ENCODE peak calls at places on chromosomes 3 and 15, in eight cellular contexts. R is NB4, O is A549, T is IMR-90, B is tibial nerve, I is gastrocnemius medialis, Q is breast epithelium, Z is heart left ventricle. N is an unnamed sample.

GRCh38 chr15:65400760-65401606 is 21.8 kb downstream of the IGDCC4 start:
- DNase-seq in B (peak), T (peak), Z (peak), O (peak), Q (no peak), R (peak), I (peak), N (peak)

GRCh38 chr15:63560741-63561448 is 36.3 kb upstream of the FBXL22 start:
- DNase-seq in Z (no peak), Q (no peak), O (no peak), B (no peak), T (peak), I (no peak), R (no peak), N (no peak)

GRCh38 chr3:126983653-126984390 is 907 bp downstream of the PLXNA1 start:
- DNase-seq in B (no peak), Q (no peak), Z (no peak), R (peak), T (no peak), O (no peak), I (no peak), N (peak)

GRCh38 chr15:83283813-83284562 is 476 bp downstream of the BNC1 start:
- DNase-seq in R (no peak), Z (peak), T (no peak), O (no peak), Q (no peak), B (no peak), I (no peak), N (peak)

GRCh38 chr3:45026038-45026437 is at the start of gene CLEC3B:
- DNase-seq in Q (peak), B (no peak), R (no peak), T (peak), I (peak), Z (peak), O (no peak), N (peak)

GRCh38 chr3:8490079-8490552 is 11.5 kb upstream of the LMCD1 start:
- DNase-seq in Z (no peak), T (peak), B (no peak), R (no peak), O (peak), Q (no peak), I (peak), N (no peak)

GRCh38 chr3:86814918-86815655 is 175.9 kb downstream of the VGLL3 start:
- DNase-seq in T (peak), I (no peak), O (no peak), Z (no peak), Q (no peak), R (no peak), B (no peak), N (no peak)

GRCh38 chr3:104438761-104439160 is 927.9 kb upstream of the ALCAM start:
- DNase-seq in O (no peak), T (no peak), Z (no peak), Q (no peak), B (no peak), R (no peak), I (no peak), N (no peak)

GRCh38 chr3:104909188-104909587 is 457.5 kb upstream of the ALCAM start:
- DNase-seq in Z (no peak), O (no peak), T (peak), Q (no peak), B (no peak), I (no peak), R (no peak), N (no peak)

GRCh38 chr3:119810018-119810435 is 28.1 kb downstream of the NR1I2 start:
- DNase-seq in I (no peak), O (no peak), B (no peak), Z (peak), R (no peak), T (peak), Q (peak), N (peak)

GRCh38 chr3:53817809-53818208 is 28.4 kb downstream of the CHDH start:
- DNase-seq in Q (no peak), B (no peak), O (no peak), I (no peak), R (no peak), Z (no peak), T (no peak), N (no peak)

GRCh38 chr3:11641683-11642407 is 1.9 kb downstream of the VGLL4 start:
- DNase-seq in I (peak), O (peak), R (peak), B (no peak), T (peak), Q (no peak), Z (no peak), N (no peak)

GRCh38 chr15:101031203-101031602 is 112.0 kb downstream of the LRRK1 start:
- DNase-seq in B (no peak), T (peak), Q (no peak), R (no peak), O (no peak), Z (peak), I (no peak), N (no peak)

GRCh38 chr3:45773714-45774449 is 22.5 kb downstream of the SLC6A20 start:
- DNase-seq in Q (no peak), O (no peak), B (no peak), Z (no peak), T (no peak), I (no peak), R (no peak), N (no peak)

GRCh38 chr3:132641837-132642538 is 17.6 kb downstream of the ACAD11 start:
- DNase-seq in R (peak), T (peak), B (no peak), I (no peak), Q (no peak), O (peak), Z (no peak), N (no peak)

GRCh38 chr15:78205856-78206255 is 28.5 kb downstream of the ACSBG1 start:
- DNase-seq in T (no peak), R (no peak), B (no peak), Z (no peak), O (no peak), Q (peak), I (no peak), N (no peak)

GRCh38 chr3:52446631-52447511 is 2.0 kb upstream of the SEMA3G start:
- DNase-seq in O (no peak), I (peak), T (peak), Q (no peak), Z (peak), R (peak), B (peak), N (no peak)

GRCh38 chr3:134423153-134423552 is 48.9 kb upstream of the AMOTL2 start:
- DNase-seq in B (no peak), R (no peak), O (no peak), I (no peak), T (peak), Z (no peak), Q (no peak), N (no peak)

GRCh38 chr3:69212411-69213160 is 90.2 kb upstream of the LMOD3 start:
- DNase-seq in I (no peak), B (no peak), Z (no peak), O (peak), T (peak), R (peak), Q (no peak), N (no peak)

GRCh38 chr3:171491412-171491811 is 31.2 kb upstream of the TNIK start:
- DNase-seq in O (no peak), B (no peak), R (no peak), Z (no peak), Q (no peak), T (peak), I (no peak), N (no peak)

GRCh38 chr15:81265256-81265943 is 58.5 kb downstream of the STARD5 start:
- DNase-seq in O (no peak), I (no peak), R (no peak), B (no peak), Q (no peak), T (no peak), Z (no peak), N (no peak)

DNA sequence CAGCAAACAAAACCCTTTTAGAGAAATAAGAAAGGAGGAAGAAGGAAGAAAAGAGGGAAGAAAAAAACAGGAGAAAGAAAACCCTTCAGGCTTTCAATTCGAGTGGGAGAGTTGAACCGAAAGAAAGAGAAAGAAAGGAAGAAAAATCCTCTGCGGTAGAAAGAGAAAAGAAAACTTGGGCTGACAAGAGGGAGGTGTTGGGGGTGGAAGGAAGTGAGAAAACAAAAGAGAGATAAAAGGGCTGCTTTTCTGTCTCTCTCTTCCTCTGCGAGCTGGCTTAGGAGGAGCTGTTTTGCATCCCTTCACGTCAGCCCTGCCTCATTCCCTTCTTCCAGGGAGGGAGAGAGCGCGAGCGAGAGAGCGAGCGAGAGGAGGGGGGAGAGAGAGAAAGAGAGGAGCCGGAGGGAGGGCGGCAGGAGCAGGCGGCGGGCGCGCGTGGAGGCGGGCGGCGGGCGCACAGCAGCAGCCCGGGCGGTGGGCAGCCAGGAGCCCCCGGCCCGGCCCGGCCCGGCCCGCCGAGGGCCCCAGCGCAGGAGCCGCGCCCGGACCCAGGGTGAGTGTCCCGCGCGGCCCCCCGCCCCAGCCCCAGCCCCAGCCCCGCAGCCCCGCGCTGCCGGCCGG is at the start of gene ZNF710:
- DNase-seq in Q (peak), I (peak), T (peak), Z (peak), R (peak), B (peak), O (peak), N (no peak)
- TF ChIP-seq POLR2A in Q (no peak), I (peak), T (no peak), Z (no peak), R (peak), B (no peak), O (peak), N (no peak)

DNA sequence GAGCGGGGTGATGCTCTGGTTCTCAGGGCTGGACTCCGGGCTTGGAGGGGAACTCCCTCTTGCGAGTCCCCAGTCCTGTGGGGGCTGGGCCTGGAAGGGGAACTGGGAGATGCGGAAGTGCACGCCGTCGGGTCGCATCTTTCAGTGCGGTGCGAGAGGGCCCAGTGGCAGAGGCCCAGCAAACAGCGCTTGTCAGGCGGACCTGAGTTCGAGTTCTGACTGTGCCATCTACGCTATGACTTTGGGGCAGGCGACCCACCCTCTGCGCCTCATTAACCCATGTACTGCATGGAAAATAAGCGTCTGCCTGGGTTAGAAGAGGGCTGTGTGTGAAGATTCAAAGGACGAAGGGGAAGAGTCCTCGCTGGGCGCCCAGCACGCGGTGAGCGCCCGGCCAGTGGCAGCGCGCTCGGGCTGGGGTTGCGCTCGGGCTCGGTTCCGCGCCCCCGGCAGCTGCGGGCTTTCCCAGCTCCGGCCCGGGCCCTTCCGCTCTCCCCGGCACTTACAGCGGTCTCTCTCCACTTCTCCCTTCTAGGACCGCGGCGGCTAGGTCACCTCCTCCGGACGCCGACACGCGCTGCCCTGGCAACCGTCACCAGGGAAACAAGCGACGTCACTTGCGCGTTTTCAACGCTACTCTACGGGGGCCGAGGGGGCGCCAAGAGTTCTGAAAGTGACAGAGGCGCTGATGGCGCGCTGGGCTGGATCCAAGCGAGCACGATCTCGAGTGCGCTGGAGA is at the start of gene CCDC13:
- DNase-seq in T (peak), I (peak), B (peak), Q (peak), Z (peak), R (peak), O (peak), N (peak)
- TF ChIP-seq POLR2A in T (no peak), I (peak), B (no peak), Q (no peak), Z (no peak), R (peak), O (no peak), N (no peak)

GRCh38 chr15:31227235-31227634 is 99.4 kb upstream of the KLF13 start:
- DNase-seq in I (no peak), R (no peak), T (no peak), B (no peak), O (no peak), Z (no peak), Q (no peak), N (no peak)

GRCh38 chr15:31227954-31228542 is 98.6 kb upstream of the KLF13 start:
- DNase-seq in Q (no peak), R (peak), I (no peak), T (no peak), Z (no peak), O (no peak), B (no peak), N (no peak)

GRCh38 chr15:31230630-31231485 is 95.8 kb upstream of the KLF13 start:
- DNase-seq in Z (no peak), O (no peak), T (no peak), B (no peak), I (no peak), R (no peak), Q (no peak), N (no peak)

GRCh38 chr15:31226011-31226410 is 100.6 kb upstream of the KLF13 start:
- DNase-seq in T (no peak), Z (no peak), O (no peak), B (no peak), I (no peak), R (no peak), Q (no peak), N (no peak)

DNA sequence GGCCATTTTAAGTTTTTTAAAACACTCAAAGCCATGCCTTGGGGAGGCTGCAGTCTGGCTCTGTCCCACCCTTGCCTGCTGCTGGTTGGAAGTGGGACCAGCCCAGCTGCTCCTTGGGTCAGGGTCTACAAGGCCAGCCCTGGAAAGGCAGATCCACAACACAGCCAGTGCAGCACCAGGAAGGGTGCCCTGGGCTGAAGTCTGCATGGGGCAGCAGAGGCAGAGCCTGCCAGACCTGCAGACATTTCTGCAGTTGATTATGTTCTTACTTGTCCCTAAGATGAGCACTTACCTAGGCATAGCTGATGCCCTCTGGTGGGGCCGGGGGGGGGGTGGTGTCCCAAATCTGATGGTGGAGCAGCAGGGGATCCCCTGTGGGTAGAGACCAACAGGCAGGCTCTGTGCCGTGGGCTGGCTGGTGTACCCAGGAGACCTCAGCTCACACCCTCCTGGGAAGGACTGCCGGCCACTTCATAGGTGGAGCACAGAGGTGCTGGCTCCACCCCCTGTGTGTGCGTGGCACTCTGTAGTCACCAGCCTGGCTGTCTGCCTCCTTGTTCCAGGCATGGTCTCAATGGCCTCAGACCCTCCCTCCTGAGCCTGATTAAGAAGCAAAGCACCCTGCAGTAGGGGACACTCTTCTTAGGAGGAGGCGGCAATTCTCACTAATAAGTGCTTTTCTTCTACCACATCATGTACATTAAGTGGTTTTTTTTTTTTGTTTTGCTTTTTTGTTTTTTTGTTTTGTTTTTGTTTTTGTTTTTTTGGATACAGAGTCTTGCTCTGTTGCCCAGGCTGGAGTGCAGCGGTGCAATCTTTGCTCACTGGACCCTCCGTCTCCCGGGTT is 97.4 kb upstream of the KLF13 start:
- DNase-seq in O (peak), T (no peak), B (no peak), Q (no peak), R (peak), I (no peak), Z (peak), N (no peak)
- TF ChIP-seq POLR2A in O (no peak), T (no peak), B (no peak), Q (no peak), R (no peak), I (no peak), Z (no peak), N (peak)

GRCh38 chr3:168095611-168096209 is at the start of gene GOLIM4:
- DNase-seq in T (peak), B (peak), O (peak), Q (peak), R (peak), Z (peak), I (peak), N (peak)
- TF ChIP-seq POLR2A in T (peak), B (peak), O (peak), Q (peak), R (no peak), Z (peak), I (peak), N (peak)

DNA sequence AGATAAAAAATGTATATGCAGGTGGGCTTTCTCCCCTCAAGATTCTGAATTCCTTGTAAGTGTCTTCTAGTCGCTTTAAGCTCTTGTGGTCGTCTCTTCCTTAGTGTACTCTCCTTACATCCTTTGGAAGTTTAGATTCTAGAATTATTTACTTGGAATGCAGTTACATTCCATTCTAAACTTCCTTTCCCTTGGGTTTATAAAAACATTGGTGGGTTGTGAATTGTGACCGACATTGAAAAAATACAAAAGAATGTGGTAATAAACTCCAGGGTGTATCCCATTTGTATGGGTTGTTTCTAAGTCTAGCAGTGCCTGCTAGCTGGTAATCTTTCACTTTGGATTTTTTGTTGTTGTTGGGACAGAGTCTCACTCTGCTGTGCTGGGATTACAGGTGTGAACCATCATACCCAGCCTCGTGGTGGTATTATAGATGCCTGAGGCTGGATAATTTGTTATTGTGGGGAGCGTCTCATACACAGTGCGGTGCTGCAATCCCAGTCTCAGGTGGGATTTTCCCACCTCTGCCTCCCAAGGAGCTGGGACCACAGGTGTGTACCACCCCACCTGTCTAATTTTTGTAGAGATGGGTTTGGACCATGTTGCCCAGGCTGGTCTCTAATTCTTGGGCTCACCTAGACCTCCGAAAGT is 9.1 kb downstream of the CHD2 start:
- DNase-seq in R (no peak), B (no peak), O (no peak), Z (no peak), Q (no peak), I (no peak), T (peak), N (no peak)
- TF ChIP-seq POLR2A in R (no peak), B (no peak), O (no peak), Z (no peak), Q (no peak), I (no peak), T (no peak), N (no peak)

GRCh38 chr3:131028844-131029243 is 2.2 kb downstream of the NEK11 start:
- DNase-seq in I (no peak), Q (no peak), Z (no peak), T (no peak), R (no peak), B (no peak), O (no peak), N (no peak)

GRCh38 chr3:131031660-131032059 is 5.0 kb downstream of the NEK11 start:
- DNase-seq in Q (no peak), T (no peak), I (no peak), R (no peak), O (no peak), B (no peak), Z (no peak), N (no peak)

GRCh38 chr3:131025500-131025899 is 1.1 kb downstream of the ASTE1 start:
- DNase-seq in Q (no peak), R (no peak), I (no peak), Z (no peak), O (no peak), B (no peak), T (no peak), N (no peak)

DNA sequence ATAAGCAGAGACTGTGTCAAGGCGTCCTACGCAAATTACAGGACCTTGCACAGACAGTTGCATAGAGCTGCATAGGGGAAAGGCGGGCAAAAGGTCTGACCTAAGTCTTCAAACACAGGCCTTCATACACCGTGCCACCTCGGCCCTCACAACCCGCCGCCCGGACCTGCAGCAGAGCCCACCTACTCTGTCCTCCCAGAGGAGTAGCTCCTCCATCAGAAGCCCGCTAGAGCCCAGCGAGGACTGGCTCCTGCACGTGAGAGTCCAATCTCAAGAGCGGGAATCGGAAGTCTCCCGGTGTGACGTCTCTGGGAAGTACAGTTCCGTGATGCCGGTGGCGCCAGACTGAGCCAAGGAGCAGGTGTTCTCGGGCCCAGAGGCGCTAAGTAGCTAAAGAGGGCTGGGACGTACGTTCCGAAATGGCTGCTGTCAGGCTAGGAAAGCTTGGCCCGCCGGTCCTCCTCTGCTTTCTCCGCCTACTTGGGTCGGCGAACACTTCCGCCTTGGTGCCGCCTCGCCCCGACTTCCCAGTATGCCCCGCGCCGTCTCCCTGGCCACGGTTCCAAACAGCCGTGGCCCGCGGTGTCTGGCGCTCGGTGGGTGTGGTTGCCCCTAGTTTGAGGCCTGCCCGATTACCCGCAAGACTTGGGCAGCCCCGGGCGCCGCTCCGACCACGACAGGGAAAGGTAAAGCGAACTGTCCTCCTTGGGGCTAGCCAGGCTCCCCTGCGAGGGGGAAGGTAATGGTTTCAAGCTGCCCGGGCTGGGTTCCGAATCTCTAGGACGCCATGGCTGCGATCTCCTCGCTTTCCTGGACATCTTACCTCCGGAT is at the start of the genes ASTE1 and NEK11:
- DNase-seq in T (peak), Q (peak), B (peak), R (peak), Z (peak), O (peak), I (peak), N (peak)
- TF ChIP-seq POLR2A in T (peak), Q (no peak), B (peak), R (peak), Z (no peak), O (peak), I (no peak), N (peak)

GRCh38 chr15:73982251-73982962 is 9.7 kb downstream of the STOML1 start:
- DNase-seq in R (no peak), Z (peak), O (no peak), B (peak), I (peak), Q (no peak), T (peak), N (peak)
- TF ChIP-seq POLR2A in R (no peak), Z (no peak), O (no peak), B (no peak), I (peak), Q (no peak), T (peak), N (peak)